ENCODE peak calls at places on chromosomes 13 and 19, in nine cellular contexts. One of them, this sample, is unnamed.

GRCh38 chr13:107003911-107004310 is 436.0 kb upstream of the ARGLU1 start:
- DNase-seq in T-helper 2 cell: no peak
- DNase-seq in NCI-H510A treated with DMSO at 0.1 percent for 48 hours: no peak
- DNase-seq in KG1: no peak
- DNase-seq in SK-N-SH: no peak
- DNase-seq in progenitor cell of endocrine pancreas: no peak
- DNase-seq in iris pigment epithelial cell: no peak
- DNase-seq in WTC11: no peak
- DNase-seq in fibroblast of gingiva: no peak
- DNase-seq in this sample: no peak

GRCh38 chr19:58581227-58582141 is 8.3 kb upstream of the MZF1 start:
- DNase-seq in T-helper 2 cell: peak; percentile 76
- DNase-seq in NCI-H510A treated with DMSO at 0.1 percent for 48 hours: no peak
- DNase-seq in KG1: no peak
- DNase-seq in SK-N-SH: no peak
- DNase-seq in progenitor cell of endocrine pancreas: peak; percentile 68
- DNase-seq in iris pigment epithelial cell: peak; percentile 89
- DNase-seq in WTC11: peak; percentile 97
- DNase-seq in fibroblast of gingiva: peak; percentile 83
- DNase-seq in this sample: peak; percentile 90

GRCh38 chr13:75607447-75607846 is 28.7 kb upstream of the LMO7 start:
- DNase-seq in T-helper 2 cell: no peak
- DNase-seq in NCI-H510A treated with DMSO at 0.1 percent for 48 hours: no peak
- DNase-seq in KG1: no peak
- DNase-seq in SK-N-SH: no peak
- DNase-seq in progenitor cell of endocrine pancreas: no peak
- DNase-seq in iris pigment epithelial cell: no peak
- DNase-seq in WTC11: no peak
- DNase-seq in fibroblast of gingiva: no peak
- DNase-seq in this sample: no peak

GRCh38 chr13:51260154-51260553 is 38.0 kb downstream of the FAM124A start:
- DNase-seq in T-helper 2 cell: no peak
- DNase-seq in NCI-H510A treated with DMSO at 0.1 percent for 48 hours: no peak
- DNase-seq in KG1: no peak
- DNase-seq in SK-N-SH: peak; percentile 41
- DNase-seq in progenitor cell of endocrine pancreas: no peak
- DNase-seq in iris pigment epithelial cell: no peak
- DNase-seq in WTC11: no peak
- DNase-seq in fibroblast of gingiva: no peak
- DNase-seq in this sample: no peak

GRCh38 chr19:44677019-44677809 is 5.9 kb downstream of the CEACAM19 start:
- DNase-seq in T-helper 2 cell: no peak
- DNase-seq in NCI-H510A treated with DMSO at 0.1 percent for 48 hours: no peak
- DNase-seq in KG1: no peak
- DNase-seq in SK-N-SH: peak; percentile 53
- DNase-seq in progenitor cell of endocrine pancreas: no peak
- DNase-seq in iris pigment epithelial cell: peak; percentile 79
- DNase-seq in WTC11: no peak
- DNase-seq in fibroblast of gingiva: peak; percentile 44
- DNase-seq in this sample: no peak

GRCh38 chr13:101523732-101524131 is 71.3 kb downstream of the ITGBL1 start:
- DNase-seq in T-helper 2 cell: no peak
- DNase-seq in NCI-H510A treated with DMSO at 0.1 percent for 48 hours: no peak
- DNase-seq in KG1: no peak
- DNase-seq in SK-N-SH: no peak
- DNase-seq in progenitor cell of endocrine pancreas: no peak
- DNase-seq in iris pigment epithelial cell: peak; percentile 85
- DNase-seq in WTC11: no peak
- DNase-seq in fibroblast of gingiva: peak; percentile 30
- DNase-seq in this sample: no peak

GRCh38 chr13:79312456-79312855 is 93.6 kb downstream of the RBM26 start:
- DNase-seq in T-helper 2 cell: no peak
- DNase-seq in NCI-H510A treated with DMSO at 0.1 percent for 48 hours: no peak
- DNase-seq in KG1: no peak
- DNase-seq in SK-N-SH: no peak
- DNase-seq in progenitor cell of endocrine pancreas: no peak
- DNase-seq in iris pigment epithelial cell: no peak
- DNase-seq in WTC11: no peak
- DNase-seq in fibroblast of gingiva: no peak
- DNase-seq in this sample: no peak

GRCh38 chr19:38047641-38048040 is 140.6 kb downstream of the SIPA1L3 start:
- DNase-seq in T-helper 2 cell: no peak
- DNase-seq in NCI-H510A treated with DMSO at 0.1 percent for 48 hours: no peak
- DNase-seq in KG1: no peak
- DNase-seq in SK-N-SH: no peak
- DNase-seq in progenitor cell of endocrine pancreas: no peak
- DNase-seq in iris pigment epithelial cell: no peak
- DNase-seq in WTC11: no peak
- DNase-seq in fibroblast of gingiva: no peak
- DNase-seq in this sample: no peak

GRCh38 chr13:73521291-73521626 is 462.5 kb downstream of the KLF5 start:
- DNase-seq in T-helper 2 cell: no peak
- DNase-seq in NCI-H510A treated with DMSO at 0.1 percent for 48 hours: peak; percentile 0
- DNase-seq in KG1: no peak
- DNase-seq in SK-N-SH: no peak
- DNase-seq in progenitor cell of endocrine pancreas: no peak
- DNase-seq in iris pigment epithelial cell: peak; percentile 2
- DNase-seq in WTC11: no peak
- DNase-seq in fibroblast of gingiva: no peak
- DNase-seq in this sample: no peak

GRCh38 chr19:18999896-19000620 is 33.3 kb downstream of the SUGP2 start:
- DNase-seq in T-helper 2 cell: no peak
- DNase-seq in NCI-H510A treated with DMSO at 0.1 percent for 48 hours: no peak
- DNase-seq in KG1: no peak
- DNase-seq in SK-N-SH: peak; percentile 47
- DNase-seq in progenitor cell of endocrine pancreas: no peak
- DNase-seq in iris pigment epithelial cell: peak; percentile 34
- DNase-seq in WTC11: peak; percentile 30
- DNase-seq in fibroblast of gingiva: no peak
- DNase-seq in this sample: no peak

GRCh38 chr13:54628383-54628782 is 1599.8 kb downstream of the OLFM4 start:
- DNase-seq in T-helper 2 cell: no peak
- DNase-seq in NCI-H510A treated with DMSO at 0.1 percent for 48 hours: no peak
- DNase-seq in KG1: no peak
- DNase-seq in SK-N-SH: no peak
- DNase-seq in progenitor cell of endocrine pancreas: no peak
- DNase-seq in iris pigment epithelial cell: no peak
- DNase-seq in WTC11: no peak
- DNase-seq in fibroblast of gingiva: no peak
- DNase-seq in this sample: no peak

GRCh38 chr19:28710278-28710677 is 502.7 kb downstream of the UQCRFS1 start:
- DNase-seq in T-helper 2 cell: peak; percentile 27
- DNase-seq in NCI-H510A treated with DMSO at 0.1 percent for 48 hours: peak; percentile 7
- DNase-seq in KG1: peak; percentile 15
- DNase-seq in SK-N-SH: peak; percentile 24
- DNase-seq in progenitor cell of endocrine pancreas: no peak
- DNase-seq in iris pigment epithelial cell: peak; percentile 66
- DNase-seq in WTC11: no peak
- DNase-seq in fibroblast of gingiva: peak; percentile 52
- DNase-seq in this sample: no peak

GRCh38 chr13:26482451-26483197 is 74.9 kb upstream of the WASF3 start:
- DNase-seq in T-helper 2 cell: peak; percentile 66
- DNase-seq in NCI-H510A treated with DMSO at 0.1 percent for 48 hours: peak; percentile 26
- DNase-seq in KG1: peak; percentile 63
- DNase-seq in SK-N-SH: peak; percentile 81
- DNase-seq in progenitor cell of endocrine pancreas: peak; percentile 46
- DNase-seq in iris pigment epithelial cell: peak; percentile 72
- DNase-seq in WTC11: peak; percentile 74
- DNase-seq in fibroblast of gingiva: peak; percentile 56
- DNase-seq in this sample: no peak

GRCh38 chr19:2923510-2923909 is 21.3 kb downstream of the ZNF77 start:
- DNase-seq in T-helper 2 cell: no peak
- DNase-seq in NCI-H510A treated with DMSO at 0.1 percent for 48 hours: no peak
- DNase-seq in KG1: no peak
- DNase-seq in SK-N-SH: no peak
- DNase-seq in progenitor cell of endocrine pancreas: no peak
- DNase-seq in iris pigment epithelial cell: peak; percentile 23
- DNase-seq in WTC11: no peak
- DNase-seq in fibroblast of gingiva: peak; percentile 99
- DNase-seq in this sample: no peak

GRCh38 chr13:51912091-51912490 is 50.3 kb downstream of the CCDC70 start:
- DNase-seq in T-helper 2 cell: no peak
- DNase-seq in NCI-H510A treated with DMSO at 0.1 percent for 48 hours: peak; percentile 49
- DNase-seq in KG1: no peak
- DNase-seq in SK-N-SH: no peak
- DNase-seq in progenitor cell of endocrine pancreas: no peak
- DNase-seq in iris pigment epithelial cell: no peak
- DNase-seq in WTC11: no peak
- DNase-seq in fibroblast of gingiva: no peak
- DNase-seq in this sample: no peak

GRCh38 chr13:36418022-36418805 is 14.1 kb upstream of the CCNA1 start:
- DNase-seq in T-helper 2 cell: no peak
- DNase-seq in NCI-H510A treated with DMSO at 0.1 percent for 48 hours: no peak
- DNase-seq in KG1: peak; percentile 31
- DNase-seq in SK-N-SH: no peak
- DNase-seq in progenitor cell of endocrine pancreas: no peak
- DNase-seq in iris pigment epithelial cell: peak; percentile 92
- DNase-seq in WTC11: no peak
- DNase-seq in fibroblast of gingiva: peak; percentile 10
- DNase-seq in this sample: no peak

GRCh38 chr13:101949681-101950080 is 452.2 kb downstream of the FGF14 start:
- DNase-seq in T-helper 2 cell: no peak
- DNase-seq in NCI-H510A treated with DMSO at 0.1 percent for 48 hours: no peak
- DNase-seq in KG1: no peak
- DNase-seq in SK-N-SH: no peak
- DNase-seq in progenitor cell of endocrine pancreas: no peak
- DNase-seq in iris pigment epithelial cell: no peak
- DNase-seq in WTC11: no peak
- DNase-seq in fibroblast of gingiva: no peak
- DNase-seq in this sample: no peak

GRCh38 chr19:5677156-5677555 is 3.2 kb downstream of the MICOS13 start:
- DNase-seq in T-helper 2 cell: no peak
- DNase-seq in NCI-H510A treated with DMSO at 0.1 percent for 48 hours: no peak
- DNase-seq in KG1: no peak
- DNase-seq in SK-N-SH: no peak
- DNase-seq in progenitor cell of endocrine pancreas: no peak
- DNase-seq in iris pigment epithelial cell: no peak
- DNase-seq in WTC11: no peak
- DNase-seq in fibroblast of gingiva: no peak
- DNase-seq in this sample: no peak

GRCh38 chr13:30037306-30037705 is 186.9 kb upstream of the UBL3 start:
- DNase-seq in T-helper 2 cell: no peak
- DNase-seq in NCI-H510A treated with DMSO at 0.1 percent for 48 hours: no peak
- DNase-seq in KG1: no peak
- DNase-seq in SK-N-SH: peak; percentile 51
- DNase-seq in progenitor cell of endocrine pancreas: no peak
- DNase-seq in iris pigment epithelial cell: no peak
- DNase-seq in WTC11: peak; percentile 62
- DNase-seq in fibroblast of gingiva: no peak
- DNase-seq in this sample: no peak

This sample was measured in natural killer cell treated with Interleukin-12 subunit alpha and Interleukin-12 subunit beta and Interleukin-15 and Interleukin-18, amount 100 ng/mL, for 72 hours.